ENCODE peak calls at places on chromosomes 11 and 22, in six cellular contexts. One of them, this sample, is unnamed.

GRCh38 chr11:112219476-112220232 is 6.6 kb upstream of the PTS start:
- DNase-seq in right cardiac atrium: no peak
- DNase-seq in kidney epithelial cell: no peak
- DNase-seq in T-helper 2 cell: no peak
- DNase-seq in ACHN: peak; percentile 68
- DNase-seq in activated gamma-delta T cell treated with anti-CD3 and anti-CD28 coated beads, Interleukin-2, amount 50 U/mL, for 16 hours: peak; percentile 11
- DNase-seq in this sample: no peak

GRCh38 chr22:44920183-44920582 is 89.6 kb downstream of the PHF21B start:
- DNase-seq in right cardiac atrium: no peak
- DNase-seq in kidney epithelial cell: no peak
- DNase-seq in T-helper 2 cell: no peak
- DNase-seq in ACHN: no peak
- DNase-seq in activated gamma-delta T cell treated with anti-CD3 and anti-CD28 coated beads, Interleukin-2, amount 50 U/mL, for 16 hours: no peak
- DNase-seq in this sample: no peak

GRCh38 chr11:63858628-63859550 is 20.0 kb downstream of the MARK2 start:
- DNase-seq in right cardiac atrium: peak; percentile 44
- DNase-seq in kidney epithelial cell: no peak
- DNase-seq in T-helper 2 cell: no peak
- DNase-seq in ACHN: no peak
- DNase-seq in activated gamma-delta T cell treated with anti-CD3 and anti-CD28 coated beads, Interleukin-2, amount 50 U/mL, for 16 hours: no peak
- DNase-seq in this sample: no peak

GRCh38 chr11:98495016-98495415 is 525.7 kb upstream of the CNTN5 start:
- DNase-seq in right cardiac atrium: no peak
- DNase-seq in kidney epithelial cell: no peak
- DNase-seq in T-helper 2 cell: no peak
- DNase-seq in ACHN: no peak
- DNase-seq in activated gamma-delta T cell treated with anti-CD3 and anti-CD28 coated beads, Interleukin-2, amount 50 U/mL, for 16 hours: no peak
- DNase-seq in this sample: no peak

GRCh38 chr11:123409456-123409801 is 20.6 kb upstream of the GRAMD1B start:
- DNase-seq in right cardiac atrium: no peak
- DNase-seq in kidney epithelial cell: no peak
- DNase-seq in T-helper 2 cell: no peak
- DNase-seq in ACHN: no peak
- DNase-seq in activated gamma-delta T cell treated with anti-CD3 and anti-CD28 coated beads, Interleukin-2, amount 50 U/mL, for 16 hours: no peak
- DNase-seq in this sample: no peak

GRCh38 chr11:9691865-9692264 is 28.0 kb downstream of the SWAP70 start:
- DNase-seq in right cardiac atrium: no peak
- DNase-seq in kidney epithelial cell: peak; percentile 64
- DNase-seq in T-helper 2 cell: no peak
- DNase-seq in ACHN: peak; percentile 16
- DNase-seq in activated gamma-delta T cell treated with anti-CD3 and anti-CD28 coated beads, Interleukin-2, amount 50 U/mL, for 16 hours: no peak
- DNase-seq in this sample: no peak

GRCh38 chr22:30047364-30047738 is 32.9 kb upstream of the HORMAD2 start:
- DNase-seq in right cardiac atrium: no peak
- DNase-seq in kidney epithelial cell: no peak
- DNase-seq in T-helper 2 cell: no peak
- DNase-seq in ACHN: peak; percentile 59
- DNase-seq in activated gamma-delta T cell treated with anti-CD3 and anti-CD28 coated beads, Interleukin-2, amount 50 U/mL, for 16 hours: no peak
- DNase-seq in this sample: no peak

GRCh38 chr11:40288212-40288803 is 1171.1 kb downstream of the LRRC4C start:
- DNase-seq in right cardiac atrium: no peak
- DNase-seq in kidney epithelial cell: no peak
- DNase-seq in T-helper 2 cell: no peak
- DNase-seq in ACHN: no peak
- DNase-seq in activated gamma-delta T cell treated with anti-CD3 and anti-CD28 coated beads, Interleukin-2, amount 50 U/mL, for 16 hours: no peak
- DNase-seq in this sample: no peak

GRCh38 chr22:48448821-48449220 is 1378.9 kb downstream of the BRD1 start:
- DNase-seq in right cardiac atrium: no peak
- DNase-seq in kidney epithelial cell: no peak
- DNase-seq in T-helper 2 cell: no peak
- DNase-seq in ACHN: no peak
- DNase-seq in activated gamma-delta T cell treated with anti-CD3 and anti-CD28 coated beads, Interleukin-2, amount 50 U/mL, for 16 hours: no peak
- DNase-seq in this sample: no peak

GRCh38 chr22:40499187-40499753 is 128.9 kb downstream of the SGSM3 start:
- DNase-seq in right cardiac atrium: peak; percentile 59
- DNase-seq in kidney epithelial cell: peak; percentile 88
- DNase-seq in T-helper 2 cell: no peak
- DNase-seq in ACHN: peak; percentile 90
- DNase-seq in activated gamma-delta T cell treated with anti-CD3 and anti-CD28 coated beads, Interleukin-2, amount 50 U/mL, for 16 hours: no peak
- DNase-seq in this sample: peak; percentile 97